ENCODE peak calls at places on chromosomes 5 and 9, in eight cellular contexts. V is SK-N-SH; T is heart left ventricle; I is GM23338; O is CD4-positive, alpha-beta memory T cell; U is spleen; N is adrenal gland; L is body of pancreas. M is an unnamed sample.
A peak's percentile ranks its signal among the peaks of the same experiment; 100 is the strongest.

GRCh38 chr9:1049641-1050040 is 516 bp upstream of the DMRT2 start:
- DNase-seq in L (no peak), T (no peak), I (no peak), O (no peak), V (no peak), U (no peak), N (no peak), M (peak; percentile 42)

GRCh38 chr9:28887188-28887884 is 1314.1 kb upstream of the C9orf72 start:
- DNase-seq in V (no peak), U (no peak), I (no peak), N (no peak), L (no peak), T (no peak), O (no peak), M (no peak)

GRCh38 chr5:113989278-113989912 is 372.5 kb upstream of the KCNN2 start:
- DNase-seq in O (no peak), I (no peak), T (no peak), N (no peak), V (no peak), L (no peak), U (no peak), M (no peak)

GRCh38 chr5:137214446-137215189 is 284.5 kb downstream of the SPOCK1 start:
- DNase-seq in N (no peak), T (no peak), O (no peak), U (no peak), I (no peak), V (no peak), L (no peak), M (no peak)

GRCh38 chr5:574906-575305 is 37.2 kb upstream of the CEP72 start:
- DNase-seq in I (no peak), N (no peak), V (no peak), O (no peak), L (no peak), T (no peak), U (no peak), M (no peak)

GRCh38 chr9:133518193-133518592 is 6.6 kb downstream of the MYMK start:
- DNase-seq in T (peak; percentile 15), V (no peak), L (no peak), U (no peak), N (no peak), I (no peak), O (no peak), M (no peak)

GRCh38 chr9:129306318-129306973 is 128.4 kb upstream of the IER5L start:
- DNase-seq in N (peak; percentile 10), L (no peak), V (no peak), U (peak; percentile 53), T (no peak), I (no peak), O (no peak), M (no peak)

GRCh38 chr5:106766913-106767312 is 903.8 kb downstream of the EFNA5 start:
- DNase-seq in L (no peak), T (no peak), I (no peak), U (no peak), O (no peak), N (no peak), V (no peak), M (no peak)

GRCh38 chr5:176447538-176447981 is 625 bp upstream of the FAF2 start:
- DNase-seq in V (peak; percentile 80), T (no peak), O (no peak), I (no peak), U (peak; percentile 93), L (no peak), N (no peak), M (no peak)

GRCh38 chr9:85743290-85744128 is 1.8 kb upstream of the AGTPBP1 start:
- DNase-seq in L (no peak), O (peak; percentile 47), N (no peak), I (peak; percentile 50), V (no peak), T (no peak), U (peak; percentile 79), M (peak; percentile 50)

GRCh38 chr9:37165644-37166043 is 45.3 kb downstream of the ZCCHC7 start:
- DNase-seq in O (no peak), N (no peak), T (no peak), L (no peak), V (no peak), U (no peak), I (no peak), M (no peak)

GRCh38 chr9:14399736-14400657 is 86.1 kb upstream of the NFIB start:
- DNase-seq in L (no peak), U (no peak), O (no peak), I (no peak), T (no peak), V (no peak), N (no peak), M (no peak)

GRCh38 chr9:75990905-75991304 is 100.4 kb downstream of the PCSK5 start:
- DNase-seq in U (no peak), T (no peak), O (no peak), L (no peak), I (no peak), V (no peak), N (no peak), M (no peak)

GRCh38 chr5:14556015-14556414 is 25.6 kb upstream of the OTULINL start:
- DNase-seq in O (no peak), V (no peak), N (no peak), L (no peak), T (no peak), U (no peak), I (no peak), M (no peak)

GRCh38 chr5:14561741-14562140 is 19.9 kb upstream of the OTULINL start:
- DNase-seq in N (no peak), U (no peak), V (no peak), O (no peak), T (no peak), L (no peak), I (no peak), M (no peak)

GRCh38 chr5:14557203-14557725 is 24.3 kb upstream of the OTULINL start:
- DNase-seq in I (no peak), U (no peak), O (no peak), V (no peak), N (no peak), L (no peak), T (peak; percentile 31), M (peak; percentile 67)

GRCh38 chr5:14560091-14560595 is 21.4 kb upstream of the OTULINL start:
- DNase-seq in U (no peak), O (no peak), N (no peak), I (no peak), T (no peak), V (no peak), L (no peak), M (peak; percentile 70)

DNA sequence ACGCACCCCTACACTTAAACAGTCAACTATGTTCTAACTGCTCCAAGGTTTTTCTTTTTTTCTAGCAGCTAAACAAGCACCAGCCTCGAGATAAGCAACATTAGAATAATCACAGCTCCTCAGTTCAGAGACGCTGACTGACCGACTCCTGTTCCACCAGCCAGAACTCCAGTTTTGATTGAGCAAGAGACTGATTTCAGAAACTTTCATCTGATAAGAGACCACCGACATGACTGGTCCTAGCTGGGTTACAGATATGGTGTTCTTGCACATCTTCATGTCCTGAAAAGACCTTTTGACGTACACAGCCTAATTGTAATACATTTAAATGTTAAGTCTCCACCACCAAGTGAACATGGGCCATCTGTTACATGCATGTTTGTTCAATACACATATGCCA is 23.8 kb upstream of the OTULINL start:
- DNase-seq in O (no peak), T (no peak), L (no peak), U (no peak), N (no peak), V (no peak), I (no peak), M (no peak)
- H3K27ac ChIP-seq in O (no peak overlapping the region), T (no peak overlapping the region), L (no peak overlapping the region), U (no peak overlapping the region), N (no peak overlapping the region), V (no peak overlapping the region), I (no peak overlapping the region), M (peak overlapping the region; percentile 81)

GRCh38 chr5:139597134-139597533 is 36.0 kb downstream of the UBE2D2 start:
- DNase-seq in U (no peak), I (no peak), T (no peak), L (no peak), V (peak; percentile 50), O (no peak), N (no peak), M (no peak)
- H3K4me1 ChIP-seq in U (peaks cover 76% of the 10 kb centered on the region), I (peaks cover 3% of the 10 kb centered on the region), T (peaks cover 27% of the 10 kb centered on the region), L (peaks cover 14% of the 10 kb centered on the region), V (peaks cover 8% of the 10 kb centered on the region), O (peaks cover 27% of the 10 kb centered on the region), N (peaks cover 8% of the 10 kb centered on the region), M (peaks cover 24% of the 10 kb centered on the region)

GRCh38 chr5:115626444-115626823 is 598 bp upstream of the TMED7 start:
- DNase-seq in T (no peak), I (no peak), V (no peak), N (no peak), L (no peak), U (no peak), O (no peak), M (no peak)
- H3K27ac ChIP-seq in T (peak overlapping the region; percentile 97), I (no peak overlapping the region), V (peak overlapping the region; percentile 66), N (peak overlapping the region; percentile 61), L (peak overlapping the region; percentile 95), U (peak overlapping the region; percentile 91), O (peak overlapping the region; percentile 57), M (peak overlapping the region; percentile 95)

GRCh38 chr5:172887735-172888134 is 53.7 kb downstream of the ERGIC1 start:
- DNase-seq in U (no peak), N (peak; percentile 68), L (no peak), O (no peak), V (no peak), I (no peak), T (peak; percentile 66), M (peak; percentile 53)

GRCh38 chr5:172885594-172886340 is 51.7 kb downstream of the ERGIC1 start:
- DNase-seq in T (peak; percentile 59), N (no peak), I (no peak), L (no peak), U (no peak), O (no peak), V (no peak), M (no peak)

GRCh38 chr5:172890659-172891058 is 56.6 kb downstream of the ERGIC1 start:
- DNase-seq in U (no peak), T (peak; percentile 17), L (no peak), V (no peak), I (no peak), O (no peak), N (no peak), M (no peak)

GRCh38 chr5:172886974-172887491 is 53.0 kb downstream of the ERGIC1 start:
- DNase-seq in U (peak; percentile 92), L (peak; percentile 79), N (peak; percentile 88), V (no peak), O (no peak), I (no peak), T (peak; percentile 74), M (peak; percentile 53)

DNA sequence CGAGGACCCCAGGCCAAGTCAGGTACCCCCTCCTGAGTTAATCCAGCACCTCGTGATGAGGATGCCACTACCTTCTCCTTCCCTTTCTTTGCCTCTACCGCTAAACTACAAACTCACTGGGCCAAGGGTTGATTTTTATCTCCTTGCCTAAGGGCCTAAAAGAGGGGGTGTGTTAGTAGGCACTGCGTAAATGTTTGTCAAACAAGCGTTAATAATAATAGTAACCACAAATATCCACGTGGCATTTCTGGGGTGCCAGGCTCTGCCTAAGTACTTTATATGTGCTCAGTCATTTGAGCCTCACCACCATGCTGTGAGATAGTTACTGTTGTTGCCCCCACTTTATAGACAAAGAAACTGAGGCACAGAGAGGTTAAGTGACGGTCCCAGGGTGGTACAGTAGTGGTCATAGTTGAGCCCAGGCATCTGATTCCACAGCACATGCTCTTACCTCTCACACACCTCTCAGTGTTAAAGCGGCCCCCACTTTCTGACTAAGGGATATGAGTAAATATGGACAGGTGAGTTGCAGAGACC is 52.4 kb downstream of the ERGIC1 start:
- DNase-seq in V (no peak), U (no peak), T (no peak), I (no peak), N (no peak), O (no peak), L (no peak), M (no peak)
- H3K4me1 ChIP-seq in V (no peaks in the 10 kb centered on the region), U (peaks cover 77% of the 10 kb centered on the region), T (peaks cover 42% of the 10 kb centered on the region), I (no peaks in the 10 kb centered on the region), N (peaks cover 14% of the 10 kb centered on the region), O (no peaks in the 10 kb centered on the region), L (peaks cover 8% of the 10 kb centered on the region), M (peaks cover 5% of the 10 kb centered on the region)